ENCODE peak calls at places on chromosomes 12 and 14, in eight cellular contexts. I is foreskin fibroblast, J is fibroblast of mammary gland, Q is lower leg skin, Y is neural progenitor cell, T is body of pancreas, S is astrocyte of the spinal cord, V is omental fat pad. L is an unnamed sample.

GRCh38 chr12:989751-990278 is 1.2 kb upstream of the ERC1 start:
- DNase-seq in T (peak; percentile 19), Q (no peak), Y (peak; percentile 46), I (peak; percentile 84), V (peak; percentile 26), J (peak; percentile 92), S (peak; percentile 76), L (no peak)

GRCh38 chr14:70032447-70032846 is 153.2 kb downstream of the SMOC1 start:
- DNase-seq in S (no peak), J (no peak), I (no peak), T (peak; percentile 24), Y (peak; percentile 50), Q (no peak), V (no peak), L (no peak)

GRCh38 chr14:33693237-33693636 is 257.6 kb downstream of the EGLN3 start:
- DNase-seq in T (no peak), S (peak; percentile 88), V (no peak), Q (no peak), I (peak; percentile 76), J (peak; percentile 81), Y (no peak), L (no peak)

GRCh38 chr12:63844391-63845341 is at the start of gene SRGAP1:
- DNase-seq in V (peak; percentile 27), S (peak; percentile 80), J (peak; percentile 74), I (peak; percentile 51), Y (peak; percentile 10), Q (peak; percentile 94), T (peak; percentile 69), L (peak; percentile 41)

GRCh38 chr14:104131968-104132732 is 6.2 kb upstream of the KIF26A start:
- DNase-seq in Y (no peak), J (no peak), V (no peak), S (no peak), I (no peak), T (no peak), Q (peak; percentile 84), L (no peak)

GRCh38 chr14:25111061-25111601 is 61.2 kb upstream of the STXBP6 start:
- DNase-seq in V (no peak), J (peak; percentile 93), Q (no peak), S (peak; percentile 85), I (peak; percentile 96), T (peak; percentile 56), Y (no peak), L (no peak)

GRCh38 chr12:9406564-9407424 is 198.6 kb upstream of the PZP start:
- DNase-seq in Q (no peak), S (no peak), Y (peak; percentile 31), J (no peak), V (no peak), T (no peak), I (no peak), L (no peak)

GRCh38 chr12:93514853-93515252 is 47.5 kb downstream of the MRPL42 start:
- DNase-seq in Y (no peak), J (peak; percentile 69), S (peak; percentile 67), I (peak; percentile 61), T (no peak), V (no peak), Q (no peak), L (no peak)

GRCh38 chr12:94033112-94033511 is 115.3 kb upstream of the PLXNC1 start:
- DNase-seq in T (no peak), Y (no peak), J (no peak), S (no peak), V (no peak), Q (no peak), I (no peak), L (no peak)

GRCh38 chr12:24960222-24960855 is 11.4 kb upstream of the BCAT1 start:
- DNase-seq in T (peak; percentile 62), V (no peak), S (peak; percentile 62), Y (peak; percentile 61), Q (no peak), J (peak; percentile 69), I (peak; percentile 42), L (peak; percentile 27)

GRCh38 chr14:105273062-105273461 is 24.7 kb downstream of the BTBD6 start:
- DNase-seq in J (no peak), T (peak; percentile 64), V (no peak), Y (no peak), Q (no peak), S (no peak), I (no peak), L (no peak)

GRCh38 chr12:95767703-95768102 is 22.9 kb downstream of the NTN4 start:
- DNase-seq in S (no peak), I (peak; percentile 48), V (no peak), J (peak; percentile 64), Y (no peak), Q (no peak), T (no peak), L (no peak)

GRCh38 chr12:64088431-64089349 is 133.4 kb downstream of the KICS2 start:
- DNase-seq in J (peak; percentile 97), I (peak; percentile 95), V (no peak), T (peak; percentile 89), Y (no peak), S (peak; percentile 93), Q (no peak), L (no peak)

GRCh38 chr14:104361101-104361591 is 218.4 kb upstream of the C14orf180 start:
- DNase-seq in T (no peak), Q (peak; percentile 70), Y (no peak), J (no peak), S (no peak), I (no peak), V (no peak), L (no peak)

GRCh38 chr14:30064454-30064853 is 136.8 kb upstream of the PRKD1 start:
- DNase-seq in S (no peak), Y (no peak), Q (no peak), V (no peak), T (no peak), J (peak; percentile 15), I (no peak), L (no peak)

GRCh38 chr14:88614218-88614907 is 51.5 kb downstream of the ZC3H14 start:
- DNase-seq in S (peak; percentile 84), Y (no peak), J (peak; percentile 71), I (peak; percentile 23), Q (no peak), V (no peak), T (no peak), L (no peak)

GRCh38 chr12:131003676-131004075 is 50.0 kb downstream of the ADGRD1 start:
- DNase-seq in Q (no peak), I (no peak), V (no peak), Y (peak; percentile 78), J (no peak), T (no peak), S (no peak), L (no peak)

GRCh38 chr12:121400332-121401139 is 618 bp downstream of the RNF34 start:
- DNase-seq in Q (peak; percentile 87), S (peak; percentile 24), J (peak; percentile 50), T (peak; percentile 35), V (peak; percentile 26), I (peak; percentile 24), Y (peak; percentile 60), L (no peak)
- TF ChIP-seq CTCF in Q (no peak), S (no peak), J (no peak), T (no peak), V (no peak), I (no peak), Y (no peak), L (no peak)

DNA sequence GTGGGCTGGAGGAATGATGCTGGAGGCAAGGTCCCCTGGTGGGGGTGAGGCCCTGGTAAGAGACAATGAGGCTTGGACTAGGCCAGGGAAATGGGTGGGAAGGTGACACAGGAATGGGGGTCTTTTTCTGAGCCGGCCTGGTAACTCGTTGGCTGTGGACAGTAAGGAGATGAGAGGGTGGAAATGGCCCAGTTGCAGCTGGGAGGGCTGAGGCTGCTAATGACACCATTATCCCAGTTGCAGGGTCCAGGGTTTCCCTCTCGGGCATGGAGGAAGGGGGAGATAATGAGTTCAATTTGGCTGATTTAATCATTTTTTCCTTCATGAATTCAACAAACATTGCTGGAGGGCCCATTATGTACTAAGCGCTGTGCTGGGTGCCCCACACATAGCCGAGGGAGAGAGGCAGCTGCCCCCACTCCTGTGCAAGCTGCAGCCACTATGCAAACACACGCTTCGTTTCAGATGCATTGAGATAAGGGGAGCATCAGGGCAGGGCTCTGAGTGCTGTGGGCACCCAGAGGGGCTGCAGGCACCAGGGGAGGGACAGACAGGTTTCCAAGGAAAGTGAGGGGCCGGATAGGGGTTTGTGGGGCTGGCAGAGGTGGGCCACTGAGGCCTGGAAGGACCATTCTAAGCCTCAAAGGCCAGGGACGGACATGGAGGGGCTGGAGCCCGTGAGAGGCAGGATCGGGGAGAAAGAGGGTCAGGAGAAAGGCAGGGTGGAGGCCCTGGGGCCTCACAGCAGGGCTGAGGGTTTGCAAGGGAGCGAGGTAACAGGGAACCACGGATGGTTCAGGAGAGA is 43.2 kb upstream of the MEG3 start:
- DNase-seq in Q (peak; percentile 48), I (no peak), T (peak; percentile 11), Y (no peak), J (no peak), V (no peak), S (no peak), L (no peak)
- TF ChIP-seq CTCF in Q (no peak), I (no peak), T (no peak), Y (no peak), J (no peak), V (no peak), S (no peak), L (no peak)

DNA sequence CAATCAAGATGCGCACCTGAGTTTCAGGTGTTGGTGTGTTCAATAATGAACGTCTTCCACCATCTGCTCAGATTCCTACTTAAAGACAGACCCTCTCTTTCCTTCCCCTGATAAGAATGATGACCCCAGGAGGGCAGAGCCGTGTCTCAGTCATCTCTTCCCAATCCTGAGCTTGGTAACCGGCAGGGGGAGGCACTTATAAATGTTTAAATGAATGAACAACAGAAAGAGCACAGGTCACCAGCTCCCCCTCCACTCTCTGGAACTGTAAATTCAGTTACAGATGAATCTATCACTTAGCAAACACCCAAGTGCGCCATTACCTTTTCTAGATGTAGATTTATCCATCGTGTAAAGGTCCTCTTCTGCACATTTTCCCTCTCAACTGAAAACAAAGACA is 72.4 kb upstream of the DICER1 start:
- DNase-seq in Q (peak; percentile 26), Y (no peak), I (no peak), V (no peak), J (no peak), T (no peak), S (no peak), L (no peak)
- TF ChIP-seq CTCF in Q (no peak), Y (no peak), I (no peak), V (no peak), J (no peak), T (no peak), S (no peak), L (no peak)

GRCh38 chr14:77190977-77191376 is 9.4 kb downstream of the TMEM63C start:
- DNase-seq in J (no peak), S (no peak), T (no peak), I (no peak), Y (no peak), Q (no peak), V (no peak), L (no peak)
- TF ChIP-seq CTCF in J (no peak), S (no peak), T (no peak), I (no peak), Y (peak; percentile 9), Q (no peak), V (no peak), L (no peak)